ENCODE peak calls at places on chromosome 14, in eight cellular contexts. A is PC-3, C is breast epithelium, G is hepatocyte, Q is stomach, R is lower lobe of right lung, S is pancreas, J is RWPE2. Y is an unnamed sample. For H3K36me3, the result is how much of the 10 kb centered on the place peaks cover.

GRCh38 chr14:35940291-35940690 is 114.2 kb downstream of the BRMS1L start:
- DNase-seq in Q (no peak), G (no peak), A (no peak), S (no peak), R (no peak), J (no peak), C (no peak), Y (no peak)

GRCh38 chr14:54651649-54652048 is 84.7 kb downstream of the SAMD4A start:
- DNase-seq in A (peak), C (no peak), S (no peak), Q (no peak), G (no peak), R (no peak), J (no peak), Y (no peak)

GRCh38 chr14:51498411-51499227 is 153.1 kb upstream of the FRMD6 start:
- DNase-seq in R (no peak), Q (no peak), G (no peak), J (no peak), A (no peak), C (no peak), S (no peak), Y (no peak)

GRCh38 chr14:60878536-60878935 is 102.3 kb downstream of the TRMT5 start:
- DNase-seq in R (no peak), S (no peak), G (no peak), A (no peak), Q (no peak), C (no peak), J (no peak), Y (no peak)

GRCh38 chr14:65170768-65171251 is 68.5 kb upstream of the MAX start:
- DNase-seq in J (no peak), Q (no peak), G (peak), S (no peak), R (no peak), A (peak), C (no peak), Y (no peak)

GRCh38 chr14:80629606-80630005 is 311.9 kb downstream of the CEP128 start:
- DNase-seq in R (no peak), Q (no peak), C (no peak), S (no peak), J (no peak), G (no peak), A (no peak), Y (no peak)

GRCh38 chr14:42192659-42193425 is 586.2 kb downstream of the LRFN5 start:
- DNase-seq in S (no peak), Q (no peak), G (peak), J (no peak), R (no peak), A (peak), C (no peak), Y (no peak)

GRCh38 chr14:87888136-87888999 is 104.6 kb downstream of the GALC start:
- DNase-seq in R (no peak), G (peak), C (no peak), A (peak), J (no peak), S (no peak), Q (no peak), Y (peak)

GRCh38 chr14:71730471-71730870 is 201.8 kb upstream of the RGS6 start:
- DNase-seq in Q (no peak), G (no peak), A (no peak), J (no peak), S (no peak), R (no peak), C (no peak), Y (no peak)

GRCh38 chr14:92577321-92577742 is 63.8 kb downstream of the RIN3 start:
- DNase-seq in C (no peak), A (no peak), G (no peak), S (no peak), J (no peak), Q (no peak), R (no peak), Y (no peak)

GRCh38 chr14:105882626-105883025 is 356.2 kb downstream of the TMEM121 start:
- DNase-seq in A (no peak), J (peak), C (no peak), S (no peak), Q (peak), G (no peak), R (peak), Y (no peak)

GRCh38 chr14:89251066-89251465 is 166.0 kb downstream of the FOXN3 start:
- DNase-seq in S (no peak), R (no peak), C (no peak), G (no peak), Q (no peak), A (no peak), J (no peak), Y (no peak)

GRCh38 chr14:94964931-94965330 is 192.4 kb downstream of the DICER1 start:
- DNase-seq in S (no peak), C (no peak), G (no peak), A (no peak), R (no peak), Q (no peak), J (no peak), Y (no peak)

GRCh38 chr14:87581298-87581697 is 411.7 kb downstream of the GALC start:
- DNase-seq in A (no peak), J (no peak), G (no peak), C (no peak), R (no peak), S (no peak), Q (no peak), Y (no peak)

GRCh38 chr14:90732723-90733122 is 83.5 kb downstream of the TTC7B start:
- DNase-seq in J (no peak), A (no peak), R (no peak), G (no peak), S (no peak), Q (no peak), C (no peak), Y (no peak)

GRCh38 chr14:99463974-99464373 is 16.7 kb downstream of the SETD3 start:
- DNase-seq in S (no peak), J (no peak), C (no peak), A (no peak), Q (no peak), R (no peak), G (no peak), Y (no peak)

GRCh38 chr14:58824106-58824505 is 186.3 kb downstream of the DACT1 start:
- DNase-seq in Q (no peak), G (no peak), C (no peak), J (no peak), S (no peak), A (no peak), R (no peak), Y (no peak)

GRCh38 chr14:34682787-34683321 is 31.5 kb downstream of the CFL2 start:
- DNase-seq in A (no peak), Q (no peak), R (no peak), S (no peak), G (no peak), C (no peak), J (no peak), Y (no peak)

GRCh38 chr14:22510527-22511110 is 78.4 kb downstream of the DAD1 start:
- DNase-seq in G (no peak), J (no peak), A (peak), S (no peak), R (no peak), Q (no peak), C (no peak), Y (no peak)

GRCh38 chr14:55200646-55201045 is 9.3 kb upstream of the DLGAP5 start:
- DNase-seq in A (no peak), R (no peak), Q (no peak), J (no peak), S (no peak), C (no peak), G (no peak), Y (no peak)

GRCh38 chr14:47929334-47929733 is 253.9 kb upstream of the MDGA2 start:
- DNase-seq in A (no peak), S (no peak), G (no peak), R (no peak), C (no peak), J (no peak), Q (no peak), Y (no peak)

DNA sequence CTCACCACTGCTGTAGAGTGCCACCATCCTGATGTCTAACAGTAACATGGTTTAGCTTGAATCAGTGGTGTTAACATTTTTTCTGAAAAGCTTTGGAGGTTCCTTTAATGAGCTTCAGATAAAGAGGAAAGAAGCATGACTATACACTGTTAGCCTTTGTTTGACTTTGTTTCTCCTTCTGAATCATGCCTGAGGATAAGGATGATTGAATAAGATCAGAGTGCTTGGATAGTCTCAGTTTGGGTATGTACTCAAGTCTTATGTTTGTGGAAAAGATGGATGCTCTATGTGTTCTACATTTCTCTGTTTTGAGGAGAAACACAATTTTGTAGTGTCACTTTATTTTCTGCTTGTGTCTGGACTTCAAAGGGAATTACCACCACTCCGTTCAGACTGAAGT is 42.0 kb downstream of the GPATCH2L start:
- DNase-seq in J (no peak), R (no peak), A (peak), S (no peak), Q (no peak), C (no peak), G (no peak), Y (no peak)
- H3K36me3 ChIP-seq in J (half or more), R (half or more), A (half or more), S (under half), Q (half or more), C (under half), G (under half), Y (half or more)

GRCh38 chr14:104228716-104229620 is 90.6 kb downstream of the KIF26A start:
- DNase-seq in G (no peak), J (no peak), R (peak), A (no peak), Q (no peak), C (no peak), S (no peak), Y (no peak)

GRCh38 chr14:104224516-104225281 is 86.3 kb downstream of the KIF26A start:
- DNase-seq in Q (no peak), A (no peak), J (no peak), S (no peak), C (no peak), R (peak), G (peak), Y (no peak)

GRCh38 chr14:104227806-104228205 is 89.4 kb downstream of the KIF26A start:
- DNase-seq in J (no peak), R (no peak), Q (no peak), G (no peak), S (no peak), A (no peak), C (no peak), Y (no peak)

GRCh38 chr14:104228221-104228620 is 89.8 kb downstream of the KIF26A start:
- DNase-seq in S (no peak), C (no peak), G (no peak), J (peak), Q (no peak), R (no peak), A (no peak), Y (no peak)

DNA sequence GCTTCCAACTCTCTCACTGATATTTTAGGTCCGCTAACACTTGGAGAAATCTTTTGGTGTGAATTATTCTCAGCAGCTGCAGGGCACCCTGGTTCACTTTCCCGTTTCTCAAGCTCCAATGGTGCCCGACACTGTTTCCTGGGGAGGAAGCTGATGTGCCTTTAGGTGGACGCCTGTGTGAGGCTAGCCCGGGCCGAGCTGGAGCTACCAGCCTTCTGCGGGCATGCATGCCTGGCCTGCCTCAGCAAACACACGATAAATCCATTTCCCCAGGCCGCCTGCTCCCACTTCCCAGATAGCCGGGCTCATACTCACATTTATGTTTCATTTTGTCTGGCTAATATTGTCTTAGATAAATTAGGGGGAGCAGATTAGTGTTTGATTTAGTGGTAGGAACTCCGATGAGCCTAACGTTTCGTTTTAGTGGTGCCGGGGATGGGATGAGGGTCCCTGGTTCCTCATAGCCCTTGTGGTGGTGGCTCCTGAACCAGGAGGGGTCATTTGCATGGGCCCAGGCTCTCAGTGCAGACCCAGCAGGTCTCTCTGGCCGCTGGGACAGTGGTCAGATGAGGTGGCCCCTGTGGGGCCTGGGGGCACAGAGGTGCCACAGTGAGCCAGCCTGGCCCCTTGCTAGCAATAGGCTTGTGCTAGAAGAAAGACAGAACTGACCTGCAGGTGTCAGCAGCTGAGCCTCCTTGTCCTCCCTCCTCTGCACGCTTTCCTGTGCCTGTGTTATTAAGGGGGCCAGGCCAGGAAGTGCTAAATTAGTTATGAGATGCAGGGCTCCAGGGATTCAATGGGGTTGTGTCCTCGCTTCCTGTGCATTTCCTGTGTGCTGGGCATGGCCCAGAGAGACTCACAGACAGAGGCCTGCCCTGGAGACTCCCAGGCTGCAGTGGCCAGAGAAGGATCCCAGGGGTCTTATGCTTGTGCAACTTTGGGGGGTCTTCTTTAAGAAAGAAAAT is 88.3 kb downstream of the KIF26A start:
- DNase-seq in G (no peak), J (peak), Q (no peak), C (no peak), S (no peak), R (peak), A (no peak), Y (no peak)
- TF ChIP-seq CTCF in G (no peak), J (no peak), Q (no peak), C (no peak), S (no peak), R (no peak), A (no peak), Y (no peak)

GRCh38 chr14:103909531-103910261 is 18.6 kb upstream of the TDRD9 start:
- DNase-seq in C (no peak), Q (no peak), J (no peak), S (no peak), G (no peak), R (peak), A (no peak), Y (no peak)
- H3K4me3 ChIP-seq in C (peak), Q (peak), J (no peak), S (no peak), G (no peak), R (peak), A (peak), Y (no peak)

DNA sequence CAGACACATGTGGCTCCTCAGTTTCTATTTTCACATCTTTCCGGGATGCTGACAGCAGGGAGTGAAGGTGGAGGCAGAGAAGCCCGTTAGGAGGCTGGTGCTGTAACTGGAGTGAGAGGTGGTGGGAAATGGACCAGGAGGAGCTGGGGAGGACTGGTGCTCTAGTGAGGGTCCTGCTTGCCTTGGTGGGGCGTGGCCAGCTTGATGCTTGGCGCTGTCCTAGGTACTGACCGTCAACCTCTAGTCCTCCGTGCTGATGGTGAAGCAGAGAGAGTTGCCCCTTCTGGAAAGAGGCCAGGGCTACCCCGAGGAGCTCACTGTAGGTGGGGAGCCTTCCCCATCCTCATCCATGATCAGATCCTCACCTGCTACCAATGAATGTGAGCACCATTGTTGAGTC is 1.4 kb downstream of the TRMT61A start:
- DNase-seq in R (no peak), G (no peak), J (no peak), A (peak), Q (no peak), C (no peak), S (no peak), Y (no peak)
- H3K36me3 ChIP-seq in R (under half), G (under half), J (under half), A (under half), Q (half or more), C (under half), S (under half), Y (half or more)

GRCh38 chr14:23577710-23578392 is 739 bp downstream of the JPH4 start:
- DNase-seq in G (peak), S (no peak), J (no peak), C (no peak), A (no peak), R (no peak), Q (peak), Y (no peak)
- TF ChIP-seq CTCF in G (no peak), S (no peak), J (no peak), C (no peak), A (no peak), R (no peak), Q (no peak), Y (no peak)

DNA sequence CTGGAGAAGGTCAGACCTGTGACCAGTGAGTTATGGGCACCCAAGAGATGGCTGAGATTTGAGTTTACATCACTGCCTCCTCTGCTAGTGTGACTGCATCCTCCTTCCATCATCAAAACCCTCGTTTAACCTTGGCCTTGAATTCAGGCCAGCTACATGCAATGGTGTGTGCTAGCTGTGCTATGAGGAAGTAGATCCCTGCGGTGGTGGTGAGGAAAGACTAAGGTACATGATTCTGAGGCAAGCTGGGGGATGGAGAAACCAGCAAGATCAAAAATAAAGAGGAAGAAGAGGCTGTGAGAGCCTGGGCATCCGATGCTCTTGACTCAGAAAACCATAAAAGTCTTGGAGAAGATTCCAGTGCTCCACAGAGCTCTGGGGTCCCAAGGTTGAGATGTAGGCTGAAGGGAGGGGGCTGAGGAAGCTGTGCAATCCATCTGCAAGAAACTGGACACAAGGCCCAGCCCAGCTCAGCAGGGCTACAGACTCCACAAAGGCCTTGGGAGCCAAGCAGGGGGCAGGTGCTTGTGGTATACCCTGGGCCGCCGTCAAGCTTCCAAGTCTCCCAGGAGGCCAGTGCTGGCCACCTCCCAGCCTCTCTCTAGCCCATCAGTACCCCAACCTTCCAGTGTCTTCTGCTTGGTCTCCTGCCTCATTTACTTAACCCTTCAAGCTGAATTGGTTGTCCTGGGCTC is 774.8 kb downstream of the VRK1 start:
- DNase-seq in G (no peak), R (no peak), C (no peak), S (no peak), J (no peak), A (no peak), Q (no peak), Y (no peak)
- H3K4me3 ChIP-seq in G (no peak), R (no peak), C (no peak), S (no peak), J (no peak), A (no peak), Q (no peak), Y (no peak)

DNA sequence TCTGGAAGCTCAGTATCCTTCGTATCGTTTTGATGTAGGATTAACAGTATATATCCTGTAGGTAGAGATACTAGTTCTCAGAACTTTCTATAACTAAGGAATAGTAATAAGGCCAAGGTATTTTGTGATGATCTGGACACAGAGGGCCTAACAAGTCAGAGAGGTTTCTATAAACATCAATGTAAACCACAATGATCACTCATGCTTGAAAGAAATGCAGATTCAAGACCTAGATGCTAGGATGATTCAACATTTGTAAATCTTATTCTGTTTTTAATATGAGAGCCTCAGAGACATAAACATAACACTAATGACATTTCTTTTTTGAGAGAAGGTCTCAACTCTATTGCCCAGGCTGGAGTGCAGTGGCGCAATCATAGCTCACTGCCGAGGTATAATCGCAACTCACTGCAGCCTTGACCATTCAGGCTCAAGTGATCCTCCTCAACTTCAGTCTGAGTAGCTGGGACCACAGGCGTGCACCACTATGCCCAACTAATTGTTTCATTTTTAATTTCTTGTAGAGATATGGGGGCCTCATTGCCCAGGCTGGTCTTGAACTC is 16.2 kb downstream of the SUPT16H start:
- DNase-seq in R (no peak), J (no peak), C (no peak), G (no peak), Q (no peak), A (no peak), S (no peak), Y (no peak)
- H3K36me3 ChIP-seq in R (half or more), J (half or more), C (under half), G (under half), Q (half or more), A (half or more), S (under half), Y (half or more)

GRCh38 chr14:37251778-37252177 is 54.0 kb downstream of the MIPOL1 start:
- DNase-seq in J (no peak), C (no peak), S (no peak), Q (no peak), A (peak), G (no peak), R (no peak), Y (no peak)
- TF ChIP-seq CTCF in J (peak), C (no peak), S (no peak), Q (no peak), A (peak), G (peak), R (no peak), Y (no peak)